ENCODE peak calls at places on chromosomes 3 and 15, in six cellular contexts. One of them, this sample, is unnamed.

GRCh38 chr3:46661776-46662766 is 31.4 kb downstream of the ALS2CL start:
- DNase-seq in kidney tubule cell: no peak
- DNase-seq in iPS-NIHi11: peak
- DNase-seq in CD14-positive monocyte: peak
- DNase-seq in uterus: no peak
- DNase-seq in astrocyte of the hippocampus: no peak
- DNase-seq in this sample: no peak

GRCh38 chr3:55434789-55435188 is 52.3 kb downstream of the WNT5A start:
- DNase-seq in kidney tubule cell: peak
- DNase-seq in iPS-NIHi11: peak
- DNase-seq in CD14-positive monocyte: no peak
- DNase-seq in uterus: no peak
- DNase-seq in astrocyte of the hippocampus: peak
- DNase-seq in this sample: peak

GRCh38 chr15:25724899-25725298 is 138.2 kb downstream of the ATP10A start:
- DNase-seq in kidney tubule cell: no peak
- DNase-seq in iPS-NIHi11: no peak
- DNase-seq in CD14-positive monocyte: no peak
- DNase-seq in uterus: no peak
- DNase-seq in astrocyte of the hippocampus: no peak
- DNase-seq in this sample: no peak

GRCh38 chr15:67836477-67836876 is 3.4 kb downstream of the RNU6-1 start:
- DNase-seq in kidney tubule cell: peak
- DNase-seq in iPS-NIHi11: peak
- DNase-seq in CD14-positive monocyte: no peak
- DNase-seq in uterus: peak
- DNase-seq in astrocyte of the hippocampus: peak
- DNase-seq in this sample: peak

GRCh38 chr3:66220066-66220465 is 735 bp upstream of the SLC25A26 start:
- DNase-seq in kidney tubule cell: peak
- DNase-seq in iPS-NIHi11: no peak
- DNase-seq in CD14-positive monocyte: no peak
- DNase-seq in uterus: no peak
- DNase-seq in astrocyte of the hippocampus: no peak
- DNase-seq in this sample: no peak

GRCh38 chr15:28961391-28961790 is 75.6 kb downstream of the APBA2 start:
- DNase-seq in kidney tubule cell: no peak
- DNase-seq in iPS-NIHi11: no peak
- DNase-seq in CD14-positive monocyte: no peak
- DNase-seq in uterus: no peak
- DNase-seq in astrocyte of the hippocampus: no peak
- DNase-seq in this sample: no peak

GRCh38 chr3:170644711-170645110 is 58.8 kb upstream of the SLC7A14 start:
- DNase-seq in kidney tubule cell: no peak
- DNase-seq in iPS-NIHi11: no peak
- DNase-seq in CD14-positive monocyte: no peak
- DNase-seq in uterus: no peak
- DNase-seq in astrocyte of the hippocampus: no peak
- DNase-seq in this sample: no peak

GRCh38 chr3:127121850-127122249 is 71.1 kb upstream of the PRR23E start:
- DNase-seq in kidney tubule cell: no peak
- DNase-seq in iPS-NIHi11: no peak
- DNase-seq in CD14-positive monocyte: no peak
- DNase-seq in uterus: no peak
- DNase-seq in astrocyte of the hippocampus: no peak
- DNase-seq in this sample: no peak

GRCh38 chr3:173986861-173987410 is 589.4 kb downstream of the NLGN1 start:
- DNase-seq in kidney tubule cell: no peak
- DNase-seq in iPS-NIHi11: no peak
- DNase-seq in CD14-positive monocyte: no peak
- DNase-seq in uterus: no peak
- DNase-seq in astrocyte of the hippocampus: no peak
- DNase-seq in this sample: no peak

GRCh38 chr15:67068724-67069400 is 3.5 kb downstream of the SMAD3 start:
- DNase-seq in kidney tubule cell: peak
- DNase-seq in iPS-NIHi11: no peak
- DNase-seq in CD14-positive monocyte: no peak
- DNase-seq in uterus: no peak
- DNase-seq in astrocyte of the hippocampus: peak
- DNase-seq in this sample: peak

GRCh38 chr3:138051946-138052802 is 42.2 kb downstream of the CLDN18 start:
- DNase-seq in kidney tubule cell: peak
- DNase-seq in iPS-NIHi11: peak
- DNase-seq in CD14-positive monocyte: no peak
- DNase-seq in uterus: no peak
- DNase-seq in astrocyte of the hippocampus: peak
- DNase-seq in this sample: peak

GRCh38 chr3:163490119-163490518 is 1588.2 kb downstream of the SI start:
- DNase-seq in kidney tubule cell: peak
- DNase-seq in iPS-NIHi11: peak
- DNase-seq in CD14-positive monocyte: no peak
- DNase-seq in uterus: no peak
- DNase-seq in astrocyte of the hippocampus: peak
- DNase-seq in this sample: peak

This sample was measured in myocyte.